ENCODE peak calls at places on chromosomes 16 and 17, in six cellular contexts. T is heart right ventricle, J is HFF-Myc, O is lower leg skin, Q is Calu3, D is left colon. F is an unnamed sample.
A peak's percentile ranks its signal among the peaks of the same experiment; 100 is the strongest.

GRCh38 chr17:61307905-61308886 is 91.4 kb upstream of the TBX2 start:
- DNase-seq in D (no peak), T (no peak), Q (no peak), O (no peak), J (peak; percentile 96), F (no peak)

GRCh38 chr16:50815382-50815781 is 73.5 kb downstream of the CYLD start:
- DNase-seq in Q (no peak), D (no peak), T (no peak), J (no peak), O (peak; percentile 68), F (peak; percentile 64)

GRCh38 chr17:16936536-16937310 is 35.2 kb downstream of the TNFRSF13B start:
- DNase-seq in O (peak; percentile 53), J (no peak), Q (no peak), T (no peak), D (no peak), F (no peak)

GRCh38 chr16:21156767-21157467 is 1.6 kb upstream of the LDAF1 start:
- DNase-seq in O (no peak), D (peak; percentile 20), T (no peak), J (peak; percentile 56), Q (peak; percentile 55), F (no peak)

GRCh38 chr16:1991588-1992474 is 2.1 kb downstream of the SYNGR3 start:
- DNase-seq in J (no peak), D (peak; percentile 97), Q (peak; percentile 84), T (peak; percentile 98), O (peak; percentile 98), F (peak; percentile 97)

GRCh38 chr17:50307654-50308053 is 33.4 kb downstream of the TMEM92 start:
- DNase-seq in T (no peak), D (no peak), O (no peak), Q (no peak), J (no peak), F (no peak)

GRCh38 chr17:72189781-72190593 is 69.2 kb downstream of the SOX9 start:
- DNase-seq in T (no peak), O (peak; percentile 42), Q (no peak), J (no peak), D (no peak), F (no peak)

GRCh38 chr17:57515662-57516211 is 229.4 kb downstream of the CCDC182 start:
- DNase-seq in O (no peak), J (no peak), D (no peak), Q (no peak), T (no peak), F (no peak)

GRCh38 chr16:30096105-30096861 is at the start of gene YPEL3:
- DNase-seq in T (peak; percentile 95), J (no peak), O (peak; percentile 97), D (peak; percentile 95), Q (peak; percentile 95), F (peak; percentile 97)